ENCODE peak calls at places on chromosomes 2 and 18, in seven cellular contexts. One of them, this sample, is unnamed.

GRCh38 chr18:23134780-23135678 is at the start of gene CABLES1:
- DNase-seq in brain microvascular endothelial cell: peak; percentile 43
- DNase-seq in fibroblast of lung: peak; percentile 36
- DNase-seq in MM.1S: peak; percentile 81
- DNase-seq in dorsolateral prefrontal cortex: peak; percentile 67
- DNase-seq in spleen: peak; percentile 85
- DNase-seq in fibroblast of the aortic adventitia: peak; percentile 63
- DNase-seq in this sample: no peak

GRCh38 chr2:25279091-25279651 is 62.6 kb downstream of the DNMT3A start:
- DNase-seq in brain microvascular endothelial cell: no peak
- DNase-seq in MM.1S: no peak
- DNase-seq in fibroblast of lung: peak; percentile 37
- DNase-seq in fibroblast of the aortic adventitia: peak; percentile 61
- DNase-seq in dorsolateral prefrontal cortex: peak; percentile 69
- DNase-seq in spleen: peak; percentile 91
- DNase-seq in this sample: no peak

GRCh38 chr2:10080536-10081304 is 509 bp upstream of the CYS1 start:
- DNase-seq in fibroblast of the aortic adventitia: no peak
- DNase-seq in spleen: no peak
- DNase-seq in MM.1S: peak; percentile 44
- DNase-seq in dorsolateral prefrontal cortex: no peak
- DNase-seq in brain microvascular endothelial cell: no peak
- DNase-seq in fibroblast of lung: no peak
- DNase-seq in this sample: no peak

GRCh38 chr2:127465258-127465657 is 47.0 kb downstream of the PROC start:
- DNase-seq in fibroblast of lung: no peak
- DNase-seq in MM.1S: no peak
- DNase-seq in dorsolateral prefrontal cortex: no peak
- DNase-seq in spleen: no peak
- DNase-seq in fibroblast of the aortic adventitia: no peak
- DNase-seq in brain microvascular endothelial cell: no peak
- DNase-seq in this sample: no peak

GRCh38 chr2:48313036-48313877 is 216.7 kb upstream of the STON1 start:
- DNase-seq in brain microvascular endothelial cell: no peak
- DNase-seq in fibroblast of lung: no peak
- DNase-seq in MM.1S: peak; percentile 52
- DNase-seq in spleen: no peak
- DNase-seq in dorsolateral prefrontal cortex: no peak
- DNase-seq in fibroblast of the aortic adventitia: no peak
- DNase-seq in this sample: no peak

GRCh38 chr2:227415538-227416424 is 28.0 kb upstream of the SCYGR1 start:
- DNase-seq in brain microvascular endothelial cell: peak; percentile 36
- DNase-seq in dorsolateral prefrontal cortex: no peak
- DNase-seq in fibroblast of the aortic adventitia: peak; percentile 85
- DNase-seq in MM.1S: peak; percentile 68
- DNase-seq in spleen: peak; percentile 80
- DNase-seq in fibroblast of lung: peak; percentile 85
- DNase-seq in this sample: no peak

GRCh38 chr2:142991295-142991694 is 113.8 kb downstream of the KYNU start:
- DNase-seq in fibroblast of lung: no peak
- DNase-seq in fibroblast of the aortic adventitia: no peak
- DNase-seq in spleen: no peak
- DNase-seq in dorsolateral prefrontal cortex: no peak
- DNase-seq in MM.1S: no peak
- DNase-seq in brain microvascular endothelial cell: no peak
- DNase-seq in this sample: no peak

GRCh38 chr2:43948370-43948769 is 47.4 kb downstream of the LRPPRC start:
- DNase-seq in MM.1S: no peak
- DNase-seq in fibroblast of the aortic adventitia: no peak
- DNase-seq in brain microvascular endothelial cell: no peak
- DNase-seq in dorsolateral prefrontal cortex: no peak
- DNase-seq in fibroblast of lung: no peak
- DNase-seq in spleen: no peak
- DNase-seq in this sample: no peak

GRCh38 chr2:182890305-182890704 is 23.9 kb upstream of the FRZB start:
- DNase-seq in spleen: no peak
- DNase-seq in dorsolateral prefrontal cortex: no peak
- DNase-seq in fibroblast of the aortic adventitia: no peak
- DNase-seq in brain microvascular endothelial cell: no peak
- DNase-seq in fibroblast of lung: no peak
- DNase-seq in MM.1S: no peak
- DNase-seq in this sample: no peak

GRCh38 chr2:176140520-176141317 is 10.6 kb upstream of the HOXD4 start:
- DNase-seq in dorsolateral prefrontal cortex: peak; percentile 55
- DNase-seq in spleen: peak; percentile 90
- DNase-seq in brain microvascular endothelial cell: no peak
- DNase-seq in MM.1S: peak; percentile 74
- DNase-seq in fibroblast of the aortic adventitia: peak; percentile 47
- DNase-seq in fibroblast of lung: peak; percentile 41
- DNase-seq in this sample: no peak

GRCh38 chr2:25879133-25879730 is 945 bp upstream of the ASXL2 start:
- DNase-seq in fibroblast of the aortic adventitia: peak; percentile 35
- DNase-seq in MM.1S: no peak
- DNase-seq in dorsolateral prefrontal cortex: no peak
- DNase-seq in brain microvascular endothelial cell: peak; percentile 55
- DNase-seq in spleen: no peak
- DNase-seq in fibroblast of lung: peak; percentile 47
- DNase-seq in this sample: peak; percentile 21

GRCh38 chr2:230330725-230331124 is 3.7 kb downstream of the SP140L start:
- DNase-seq in fibroblast of lung: peak; percentile 39
- DNase-seq in dorsolateral prefrontal cortex: no peak
- DNase-seq in spleen: no peak
- DNase-seq in fibroblast of the aortic adventitia: no peak
- DNase-seq in brain microvascular endothelial cell: peak; percentile 81
- DNase-seq in MM.1S: no peak
- DNase-seq in this sample: no peak

GRCh38 chr2:20438334-20439192 is 8.3 kb upstream of the RHOB start:
- DNase-seq in fibroblast of lung: peak; percentile 99
- DNase-seq in dorsolateral prefrontal cortex: no peak
- DNase-seq in fibroblast of the aortic adventitia: peak; percentile 83
- DNase-seq in MM.1S: no peak
- DNase-seq in spleen: peak; percentile 36
- DNase-seq in brain microvascular endothelial cell: peak; percentile 69
- DNase-seq in this sample: peak; percentile 46

GRCh38 chr2:3357926-3358325 is 19.7 kb downstream of the EIPR1 start:
- DNase-seq in dorsolateral prefrontal cortex: no peak
- DNase-seq in MM.1S: no peak
- DNase-seq in fibroblast of the aortic adventitia: no peak
- DNase-seq in fibroblast of lung: no peak
- DNase-seq in brain microvascular endothelial cell: no peak
- DNase-seq in spleen: no peak
- DNase-seq in this sample: no peak

GRCh38 chr2:950627-950992 is at the start of gene SNTG2:
- DNase-seq in brain microvascular endothelial cell: no peak
- DNase-seq in fibroblast of lung: no peak
- DNase-seq in dorsolateral prefrontal cortex: no peak
- DNase-seq in spleen: peak; percentile 82
- DNase-seq in fibroblast of the aortic adventitia: no peak
- DNase-seq in MM.1S: no peak
- DNase-seq in this sample: no peak

GRCh38 chr2:11212645-11213044 is 57.4 kb downstream of the SLC66A3 start:
- DNase-seq in spleen: no peak
- DNase-seq in MM.1S: no peak
- DNase-seq in dorsolateral prefrontal cortex: no peak
- DNase-seq in brain microvascular endothelial cell: no peak
- DNase-seq in fibroblast of the aortic adventitia: no peak
- DNase-seq in fibroblast of lung: no peak
- DNase-seq in this sample: no peak

GRCh38 chr18:59429608-59430007 is 70.5 kb upstream of the LMAN1 start:
- DNase-seq in fibroblast of lung: no peak
- DNase-seq in spleen: no peak
- DNase-seq in fibroblast of the aortic adventitia: peak; percentile 30
- DNase-seq in MM.1S: no peak
- DNase-seq in dorsolateral prefrontal cortex: no peak
- DNase-seq in brain microvascular endothelial cell: no peak
- DNase-seq in this sample: no peak

GRCh38 chr2:210611466-210611865 is 55.1 kb downstream of the CPS1 start:
- DNase-seq in dorsolateral prefrontal cortex: no peak
- DNase-seq in spleen: no peak
- DNase-seq in brain microvascular endothelial cell: no peak
- DNase-seq in fibroblast of lung: no peak
- DNase-seq in fibroblast of the aortic adventitia: no peak
- DNase-seq in MM.1S: peak; percentile 11
- DNase-seq in this sample: no peak

GRCh38 chr2:7033136-7033960 is 116.1 kb downstream of the RNF144A start:
- DNase-seq in spleen: no peak
- DNase-seq in fibroblast of lung: no peak
- DNase-seq in dorsolateral prefrontal cortex: no peak
- DNase-seq in brain microvascular endothelial cell: no peak
- DNase-seq in fibroblast of the aortic adventitia: no peak
- DNase-seq in MM.1S: no peak
- DNase-seq in this sample: no peak

GRCh38 chr2:232789067-232789466 is 12.7 kb upstream of the KCNJ13 start:
- DNase-seq in MM.1S: no peak
- DNase-seq in brain microvascular endothelial cell: no peak
- DNase-seq in fibroblast of the aortic adventitia: no peak
- DNase-seq in fibroblast of lung: no peak
- DNase-seq in dorsolateral prefrontal cortex: no peak
- DNase-seq in spleen: no peak
- DNase-seq in this sample: no peak

GRCh38 chr2:105734762-105735538 is 9.8 kb upstream of the NCK2 start:
- DNase-seq in fibroblast of lung: peak; percentile 44
- DNase-seq in fibroblast of the aortic adventitia: peak; percentile 63
- DNase-seq in MM.1S: peak; percentile 71
- DNase-seq in spleen: no peak
- DNase-seq in dorsolateral prefrontal cortex: no peak
- DNase-seq in brain microvascular endothelial cell: peak; percentile 32
- DNase-seq in this sample: peak; percentile 24

GRCh38 chr2:95267458-95268207 is 6.6 kb upstream of the PROM2 start:
- DNase-seq in spleen: peak; percentile 44
- DNase-seq in brain microvascular endothelial cell: no peak
- DNase-seq in fibroblast of lung: peak; percentile 85
- DNase-seq in fibroblast of the aortic adventitia: peak; percentile 5
- DNase-seq in MM.1S: no peak
- DNase-seq in dorsolateral prefrontal cortex: no peak
- DNase-seq in this sample: no peak

GRCh38 chr2:127721978-127722355 is 20.7 kb downstream of the SFT2D3 start:
- DNase-seq in brain microvascular endothelial cell: no peak
- DNase-seq in MM.1S: no peak
- DNase-seq in dorsolateral prefrontal cortex: no peak
- DNase-seq in fibroblast of the aortic adventitia: no peak
- DNase-seq in fibroblast of lung: no peak
- DNase-seq in spleen: no peak
- DNase-seq in this sample: no peak

GRCh38 chr2:228369400-228370031 is 188.0 kb upstream of the SPHKAP start:
- DNase-seq in dorsolateral prefrontal cortex: no peak
- DNase-seq in brain microvascular endothelial cell: no peak
- DNase-seq in fibroblast of lung: no peak
- DNase-seq in fibroblast of the aortic adventitia: no peak
- DNase-seq in spleen: no peak
- DNase-seq in MM.1S: no peak
- DNase-seq in this sample: no peak

GRCh38 chr2:65369574-65369973 is 62.8 kb downstream of the SPRED2 start:
- DNase-seq in MM.1S: no peak
- DNase-seq in dorsolateral prefrontal cortex: no peak
- DNase-seq in spleen: no peak
- DNase-seq in fibroblast of the aortic adventitia: no peak
- DNase-seq in fibroblast of lung: no peak
- DNase-seq in brain microvascular endothelial cell: no peak
- DNase-seq in this sample: no peak

GRCh38 chr2:214808961-214809750 is at the start of gene BARD1:
- DNase-seq in dorsolateral prefrontal cortex: peak; percentile 34
- DNase-seq in spleen: peak; percentile 86
- DNase-seq in MM.1S: peak; percentile 74
- DNase-seq in brain microvascular endothelial cell: peak; percentile 58
- DNase-seq in fibroblast of the aortic adventitia: peak; percentile 53
- DNase-seq in fibroblast of lung: peak; percentile 55
- DNase-seq in this sample: no peak

GRCh38 chr2:187996630-187997029 is 295.0 kb upstream of the GULP1 start:
- DNase-seq in dorsolateral prefrontal cortex: no peak
- DNase-seq in MM.1S: no peak
- DNase-seq in fibroblast of lung: no peak
- DNase-seq in brain microvascular endothelial cell: no peak
- DNase-seq in spleen: no peak
- DNase-seq in fibroblast of the aortic adventitia: no peak
- DNase-seq in this sample: no peak

GRCh38 chr2:80073134-80073561 is 231.4 kb downstream of the LRRTM1 start:
- DNase-seq in fibroblast of lung: peak; percentile 79
- DNase-seq in MM.1S: peak; percentile 70
- DNase-seq in dorsolateral prefrontal cortex: peak; percentile 30
- DNase-seq in spleen: no peak
- DNase-seq in brain microvascular endothelial cell: peak; percentile 23
- DNase-seq in fibroblast of the aortic adventitia: peak; percentile 73
- DNase-seq in this sample: no peak

GRCh38 chr2:143489135-143489534 is 359.9 kb downstream of the ARHGAP15 start:
- DNase-seq in brain microvascular endothelial cell: peak; percentile 54
- DNase-seq in fibroblast of the aortic adventitia: peak; percentile 93
- DNase-seq in dorsolateral prefrontal cortex: no peak
- DNase-seq in spleen: no peak
- DNase-seq in MM.1S: no peak
- DNase-seq in fibroblast of lung: peak; percentile 67
- DNase-seq in this sample: peak; percentile 74

DNA sequence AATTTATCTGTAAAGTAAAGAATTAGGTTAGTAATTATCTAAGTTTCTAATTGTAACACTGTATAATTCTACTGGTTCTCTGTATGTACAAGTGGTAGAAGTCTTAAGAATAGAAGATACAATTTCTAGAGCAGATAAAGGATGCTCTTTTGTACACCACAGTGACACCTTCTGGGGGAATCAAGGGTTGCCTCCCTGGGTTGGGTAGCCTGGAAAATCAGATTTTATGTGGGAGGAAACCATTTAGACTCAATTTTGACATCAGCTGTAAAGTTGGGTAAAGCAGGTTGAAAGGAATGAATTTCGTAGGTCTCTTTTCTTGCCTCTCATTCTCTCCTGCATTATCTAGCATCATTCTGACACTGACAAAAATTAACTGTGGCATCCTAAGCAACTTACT is 354.8 kb downstream of the DCC start:
- DNase-seq in dorsolateral prefrontal cortex: no peak
- DNase-seq in brain microvascular endothelial cell: peak; percentile 5
- DNase-seq in spleen: no peak
- DNase-seq in MM.1S: peak; percentile 15
- DNase-seq in fibroblast of the aortic adventitia: no peak
- DNase-seq in fibroblast of lung: peak; percentile 4
- DNase-seq in this sample: no peak
- TF ChIP-seq CTCF in dorsolateral prefrontal cortex: peak; percentile 23
- TF ChIP-seq CTCF in brain microvascular endothelial cell: peak; percentile 53
- TF ChIP-seq CTCF in spleen: no peak
- TF ChIP-seq CTCF in MM.1S: peak; percentile 42
- TF ChIP-seq CTCF in fibroblast of the aortic adventitia: no peak
- TF ChIP-seq CTCF in fibroblast of lung: no peak
- TF ChIP-seq CTCF in this sample: peak; percentile 52

GRCh38 chr2:169739351-169739750 is 5.7 kb downstream of the KLHL23 start:
- DNase-seq in dorsolateral prefrontal cortex: no peak
- DNase-seq in fibroblast of the aortic adventitia: no peak
- DNase-seq in brain microvascular endothelial cell: no peak
- DNase-seq in spleen: no peak
- DNase-seq in MM.1S: no peak
- DNase-seq in fibroblast of lung: no peak
- DNase-seq in this sample: no peak
- H3K4me3 ChIP-seq in dorsolateral prefrontal cortex: no peak overlapping the region
- H3K4me3 ChIP-seq in fibroblast of the aortic adventitia: no peak overlapping the region
- H3K4me3 ChIP-seq in brain microvascular endothelial cell: no peak overlapping the region
- H3K4me3 ChIP-seq in spleen: no peak overlapping the region
- H3K4me3 ChIP-seq in MM.1S: no peak overlapping the region
- H3K4me3 ChIP-seq in fibroblast of lung: no peak overlapping the region
- H3K4me3 ChIP-seq in this sample: no peak overlapping the region

GRCh38 chr18:37294951-37295350 is 270.6 kb downstream of the CELF4 start:
- DNase-seq in brain microvascular endothelial cell: peak; percentile 13
- DNase-seq in MM.1S: no peak
- DNase-seq in dorsolateral prefrontal cortex: no peak
- DNase-seq in fibroblast of the aortic adventitia: no peak
- DNase-seq in spleen: no peak
- DNase-seq in fibroblast of lung: no peak
- DNase-seq in this sample: no peak
- TF ChIP-seq CTCF in brain microvascular endothelial cell: peak; percentile 63
- TF ChIP-seq CTCF in MM.1S: no peak
- TF ChIP-seq CTCF in dorsolateral prefrontal cortex: peak; percentile 23
- TF ChIP-seq CTCF in fibroblast of the aortic adventitia: peak; percentile 30
- TF ChIP-seq CTCF in spleen: no peak
- TF ChIP-seq CTCF in fibroblast of lung: no peak
- TF ChIP-seq CTCF in this sample: peak; percentile 45

GRCh38 chr2:222306393-222307137 is 7.8 kb upstream of the PAX3 start:
- DNase-seq in fibroblast of the aortic adventitia: no peak
- DNase-seq in fibroblast of lung: no peak
- DNase-seq in brain microvascular endothelial cell: no peak
- DNase-seq in MM.1S: no peak
- DNase-seq in spleen: no peak
- DNase-seq in dorsolateral prefrontal cortex: no peak
- DNase-seq in this sample: no peak
- H3K4me3 ChIP-seq in fibroblast of the aortic adventitia: peak overlapping the region; percentile 63
- H3K4me3 ChIP-seq in fibroblast of lung: peak overlapping the region; percentile 46
- H3K4me3 ChIP-seq in brain microvascular endothelial cell: peak overlapping the region; percentile 46
- H3K4me3 ChIP-seq in MM.1S: peak overlapping the region; percentile 72
- H3K4me3 ChIP-seq in spleen: no peak overlapping the region
- H3K4me3 ChIP-seq in dorsolateral prefrontal cortex: peak overlapping the region; percentile 39
- H3K4me3 ChIP-seq in this sample: peak overlapping the region; percentile 56